ENCODE peak calls at places on chromosomes 3 and 15, in ten cellular contexts. A is ELF-1; Q is stimulated activated CD8-positive, alpha-beta memory T cell treated with anti-CD3 and anti-CD28 coated beads, Interleukin-7, amount 100 ng/mL, for 24 hours; Y is sigmoid colon; O is right atrium auricular region; U is pons; P is posterior cingulate gyrus; T is activated naive CD8-positive, alpha-beta T cell treated with anti-CD3 and anti-CD28 coated beads, Interleukin-2, amount 50 U/mL, for 24 hours; N is activated naive CD4-positive, alpha-beta T cell; D is dermis blood vessel endothelial cell. M is an unnamed sample.

GRCh38 chr3:175329373-175329772 is 470.2 kb downstream of the NAALADL2 start:
- DNase-seq in A (no peak), Q (no peak), Y (no peak), O (no peak), U (no peak), P (no peak), T (no peak), N (no peak), D (no peak), M (no peak)

GRCh38 chr15:41473418-41473817 is 20.3 kb upstream of the ITPKA start:
- DNase-seq in A (no peak), Q (no peak), Y (no peak), O (no peak), U (no peak), P (no peak), T (no peak), N (no peak), D (no peak), M (no peak)

GRCh38 chr15:85430406-85431204 is 50.2 kb downstream of the AKAP13 start:
- DNase-seq in A (no peak), Q (no peak), Y (no peak), O (no peak), U (no peak), P (no peak), T (no peak), N (no peak), D (no peak), M (no peak)

GRCh38 chr3:63135362-63135761 is 142.7 kb upstream of the SYNPR start:
- DNase-seq in A (peak), Q (no peak), Y (no peak), O (no peak), U (no peak), P (no peak), T (no peak), N (no peak), D (no peak), M (no peak)

GRCh38 chr15:97903560-97904195 is 56.8 kb upstream of the ARRDC4 start:
- DNase-seq in A (no peak), Q (no peak), Y (no peak), O (no peak), U (no peak), P (no peak), T (no peak), N (no peak), D (no peak), M (no peak)

GRCh38 chr3:156142649-156143048 is 22.3 kb downstream of the KCNAB1 start:
- DNase-seq in A (no peak), Q (no peak), Y (no peak), O (no peak), U (no peak), P (no peak), T (no peak), N (no peak), D (no peak), M (no peak)

GRCh38 chr3:158470944-158471638 is 99.9 kb upstream of the MLF1 start:
- DNase-seq in A (no peak), Q (no peak), Y (no peak), O (no peak), U (no peak), P (no peak), T (no peak), N (no peak), D (peak), M (no peak)

GRCh38 chr15:97684249-97684648 is 276.3 kb upstream of the ARRDC4 start:
- DNase-seq in A (no peak), Q (no peak), Y (no peak), O (no peak), U (no peak), P (no peak), T (no peak), N (no peak), D (no peak), M (peak)

GRCh38 chr3:193297421-193297820 is 56.4 kb downstream of the PLAAT1 start:
- DNase-seq in A (no peak), Q (no peak), Y (no peak), O (no peak), U (no peak), P (no peak), T (no peak), N (no peak), D (no peak), M (no peak)

GRCh38 chr15:65790692-65791334 is 1.3 kb downstream of the DENND4A start:
- DNase-seq in A (no peak), Q (no peak), Y (no peak), O (no peak), U (no peak), P (no peak), T (no peak), N (no peak), D (peak), M (no peak)

GRCh38 chr15:62549345-62549970 is 384.4 kb upstream of the C2CD4B start:
- DNase-seq in A (no peak), Q (no peak), Y (no peak), O (no peak), U (peak), P (no peak), T (no peak), N (no peak), D (peak), M (peak)

GRCh38 chr15:97009036-97009555 is 678.6 kb downstream of the NR2F2 start:
- DNase-seq in A (no peak), Q (no peak), Y (no peak), O (no peak), U (no peak), P (no peak), T (no peak), N (no peak), D (no peak), M (no peak)

GRCh38 chr3:125310623-125311076 is 64.5 kb downstream of the ZNF148 start:
- DNase-seq in A (no peak), Q (peak), Y (no peak), O (no peak), U (no peak), P (no peak), T (peak), N (no peak), D (no peak), M (peak)

M was measured in DND-41.